ENCODE peak calls at places on chromosomes 7 and 10, in four cellular contexts. One of them, this sample, is unnamed.
A peak's percentile ranks its signal among the peaks of the same experiment; 100 is the strongest.

GRCh38 chr10:92082583-92083280 is 159.2 kb downstream of the BTAF1 start:
- DNase-seq in brain microvascular endothelial cell: no peak
- DNase-seq in left ventricle myocardium inferior: no peak
- DNase-seq in esophagus squamous epithelium: no peak
- DNase-seq in this sample: no peak

GRCh38 chr10:26432938-26433337 is 5.2 kb upstream of the APBB1IP start:
- DNase-seq in brain microvascular endothelial cell: no peak
- DNase-seq in left ventricle myocardium inferior: no peak
- DNase-seq in esophagus squamous epithelium: no peak
- DNase-seq in this sample: no peak

GRCh38 chr10:11813855-11814557 is 9.2 kb upstream of the PROSER2 start:
- DNase-seq in brain microvascular endothelial cell: no peak
- DNase-seq in left ventricle myocardium inferior: no peak
- DNase-seq in esophagus squamous epithelium: no peak
- DNase-seq in this sample: no peak

GRCh38 chr10:11856089-11856488 is 32.9 kb downstream of the PROSER2 start:
- DNase-seq in brain microvascular endothelial cell: no peak
- DNase-seq in left ventricle myocardium inferior: no peak
- DNase-seq in esophagus squamous epithelium: no peak
- DNase-seq in this sample: no peak

GRCh38 chr10:784759-785538 is 95.5 kb upstream of the DIP2C start:
- DNase-seq in brain microvascular endothelial cell: peak; percentile 85
- DNase-seq in left ventricle myocardium inferior: peak; percentile 42
- DNase-seq in esophagus squamous epithelium: no peak
- DNase-seq in this sample: peak; percentile 21

GRCh38 chr7:101121996-101122932 is 4.6 kb upstream of the SERPINE1 start:
- DNase-seq in brain microvascular endothelial cell: peak; percentile 98
- DNase-seq in left ventricle myocardium inferior: peak; percentile 75
- DNase-seq in esophagus squamous epithelium: no peak
- DNase-seq in this sample: peak; percentile 92

GRCh38 chr7:106895246-106895864 is 30.3 kb downstream of the PIK3CG start:
- DNase-seq in brain microvascular endothelial cell: no peak
- DNase-seq in left ventricle myocardium inferior: no peak
- DNase-seq in esophagus squamous epithelium: no peak
- DNase-seq in this sample: no peak

GRCh38 chr7:87875151-87876039 is 765 bp downstream of the SLC25A40 start:
- DNase-seq in brain microvascular endothelial cell: no peak
- DNase-seq in left ventricle myocardium inferior: peak; percentile 31
- DNase-seq in esophagus squamous epithelium: no peak
- DNase-seq in this sample: no peak

GRCh38 chr7:67551027-67551426 is 554.4 kb downstream of the TYW1 start:
- DNase-seq in brain microvascular endothelial cell: no peak
- DNase-seq in left ventricle myocardium inferior: peak; percentile 18
- DNase-seq in esophagus squamous epithelium: no peak
- DNase-seq in this sample: no peak

GRCh38 chr7:73645643-73646182 is 21.4 kb upstream of the MLXIPL start:
- DNase-seq in brain microvascular endothelial cell: no peak
- DNase-seq in left ventricle myocardium inferior: no peak
- DNase-seq in esophagus squamous epithelium: no peak
- DNase-seq in this sample: no peak

GRCh38 chr10:25907247-25907646 is 26.8 kb upstream of the MYO3A start:
- DNase-seq in brain microvascular endothelial cell: no peak
- DNase-seq in left ventricle myocardium inferior: no peak
- DNase-seq in esophagus squamous epithelium: no peak
- DNase-seq in this sample: no peak

GRCh38 chr7:105337529-105337928 is 51.2 kb downstream of the SRPK2 start:
- DNase-seq in brain microvascular endothelial cell: no peak
- DNase-seq in left ventricle myocardium inferior: no peak
- DNase-seq in esophagus squamous epithelium: no peak
- DNase-seq in this sample: no peak

GRCh38 chr10:48555310-48556042 is 49.4 kb downstream of the ARHGAP22 start:
- DNase-seq in brain microvascular endothelial cell: no peak
- DNase-seq in left ventricle myocardium inferior: no peak
- DNase-seq in esophagus squamous epithelium: no peak
- DNase-seq in this sample: no peak

GRCh38 chr10:97333351-97333600 is 1.3 kb downstream of the FRAT2 start:
- DNase-seq in brain microvascular endothelial cell: no peak
- DNase-seq in left ventricle myocardium inferior: no peak
- DNase-seq in esophagus squamous epithelium: no peak
- DNase-seq in this sample: no peak

GRCh38 chr7:92669616-92670153 is 79.5 kb upstream of the FAM133B start:
- DNase-seq in brain microvascular endothelial cell: peak; percentile 34
- DNase-seq in left ventricle myocardium inferior: no peak
- DNase-seq in esophagus squamous epithelium: no peak
- DNase-seq in this sample: no peak

GRCh38 chr7:111356941-111357340 is 205.4 kb downstream of the IMMP2L start:
- DNase-seq in brain microvascular endothelial cell: no peak
- DNase-seq in left ventricle myocardium inferior: no peak
- DNase-seq in esophagus squamous epithelium: no peak
- DNase-seq in this sample: no peak

GRCh38 chr10:11270858-11271179 is 253.1 kb downstream of the CELF2 start:
- DNase-seq in brain microvascular endothelial cell: no peak
- DNase-seq in left ventricle myocardium inferior: no peak
- DNase-seq in esophagus squamous epithelium: no peak
- DNase-seq in this sample: no peak

GRCh38 chr7:41730668-41731067 is 27.8 kb upstream of the INHBA start:
- DNase-seq in brain microvascular endothelial cell: no peak
- DNase-seq in left ventricle myocardium inferior: no peak
- DNase-seq in esophagus squamous epithelium: no peak
- DNase-seq in this sample: no peak

GRCh38 chr7:46494026-46494425 is 573.0 kb upstream of the IGFBP3 start:
- DNase-seq in brain microvascular endothelial cell: peak; percentile 16
- DNase-seq in left ventricle myocardium inferior: no peak
- DNase-seq in esophagus squamous epithelium: no peak
- DNase-seq in this sample: no peak

GRCh38 chr7:46490406-46490805 is 569.3 kb upstream of the IGFBP3 start:
- DNase-seq in brain microvascular endothelial cell: no peak
- DNase-seq in left ventricle myocardium inferior: no peak
- DNase-seq in esophagus squamous epithelium: no peak
- DNase-seq in this sample: no peak

GRCh38 chr7:46494441-46494840 is 573.4 kb upstream of the IGFBP3 start:
- DNase-seq in brain microvascular endothelial cell: no peak
- DNase-seq in left ventricle myocardium inferior: no peak
- DNase-seq in esophagus squamous epithelium: no peak
- DNase-seq in this sample: no peak

GRCh38 chr7:46492460-46492859 is 571.4 kb upstream of the IGFBP3 start:
- DNase-seq in brain microvascular endothelial cell: no peak
- DNase-seq in left ventricle myocardium inferior: no peak
- DNase-seq in esophagus squamous epithelium: no peak
- DNase-seq in this sample: no peak

GRCh38 chr7:46493196-46493595 is 572.1 kb upstream of the IGFBP3 start:
- DNase-seq in brain microvascular endothelial cell: no peak
- DNase-seq in left ventricle myocardium inferior: no peak
- DNase-seq in esophagus squamous epithelium: no peak
- DNase-seq in this sample: no peak
- TF ChIP-seq CTCF in brain microvascular endothelial cell: peak; percentile 29
- TF ChIP-seq CTCF in left ventricle myocardium inferior: peak; percentile 16
- TF ChIP-seq CTCF in esophagus squamous epithelium: no peak
- TF ChIP-seq CTCF in this sample: no peak

GRCh38 chr7:121329460-121330052 is 756 bp downstream of the WNT16 start:
- DNase-seq in brain microvascular endothelial cell: no peak
- DNase-seq in left ventricle myocardium inferior: no peak
- DNase-seq in esophagus squamous epithelium: no peak
- DNase-seq in this sample: no peak
- H3K4me3 ChIP-seq in brain microvascular endothelial cell: peak overlapping the region; percentile 64
- H3K4me3 ChIP-seq in left ventricle myocardium inferior: peak overlapping the region; percentile 62
- H3K4me3 ChIP-seq in esophagus squamous epithelium: peak overlapping the region; percentile 60
- H3K4me3 ChIP-seq in this sample: peak overlapping the region; percentile 45

DNA sequence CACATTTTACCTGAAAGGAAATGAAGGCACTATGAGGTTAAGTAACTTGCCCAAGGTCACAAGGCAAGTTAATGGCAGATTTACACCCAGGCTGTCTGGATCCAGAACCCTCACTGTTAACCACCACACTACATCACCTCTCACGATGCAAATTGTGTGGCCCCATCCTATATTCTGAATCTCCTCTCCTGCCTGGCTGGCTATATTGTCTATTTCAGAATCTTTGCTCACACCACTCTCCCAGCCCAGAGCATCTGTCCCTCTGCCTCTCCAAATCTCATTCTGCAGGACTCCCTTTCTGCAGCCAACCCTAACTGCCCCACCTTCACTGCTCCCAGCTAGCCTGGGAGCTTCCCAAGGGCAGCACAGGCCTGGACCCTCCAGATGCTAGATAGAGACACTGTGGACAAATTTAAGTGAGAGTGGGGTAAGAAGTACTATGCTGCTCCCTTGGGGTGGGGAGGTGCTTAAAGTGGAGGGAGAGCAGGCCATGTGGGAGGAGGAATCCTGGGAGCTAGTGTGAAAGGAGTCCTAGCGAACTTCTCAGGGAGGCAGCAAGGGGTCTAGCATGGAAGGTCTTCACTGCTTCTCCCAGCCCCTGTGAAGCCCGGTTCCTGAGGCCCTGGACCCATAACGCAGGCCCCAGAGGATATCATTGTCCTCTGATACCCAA is 786 bp downstream of the CUEDC2 start:
- DNase-seq in brain microvascular endothelial cell: no peak
- DNase-seq in left ventricle myocardium inferior: no peak
- DNase-seq in esophagus squamous epithelium: no peak
- DNase-seq in this sample: no peak
- TF ChIP-seq CTCF in brain microvascular endothelial cell: peak; percentile 11
- TF ChIP-seq CTCF in left ventricle myocardium inferior: no peak
- TF ChIP-seq CTCF in esophagus squamous epithelium: no peak
- TF ChIP-seq CTCF in this sample: no peak

GRCh38 chr10:32409741-32410140 is 36.2 kb upstream of the CCDC7 start:
- DNase-seq in brain microvascular endothelial cell: no peak
- DNase-seq in left ventricle myocardium inferior: no peak
- DNase-seq in esophagus squamous epithelium: no peak
- DNase-seq in this sample: no peak

GRCh38 chr10:32411797-32412498 is 34.0 kb upstream of the CCDC7 start:
- DNase-seq in brain microvascular endothelial cell: no peak
- DNase-seq in left ventricle myocardium inferior: no peak
- DNase-seq in esophagus squamous epithelium: no peak
- DNase-seq in this sample: no peak

GRCh38 chr10:32412499-32412853 is 33.5 kb upstream of the CCDC7 start:
- DNase-seq in brain microvascular endothelial cell: peak; percentile 33
- DNase-seq in left ventricle myocardium inferior: no peak
- DNase-seq in esophagus squamous epithelium: no peak
- DNase-seq in this sample: peak; percentile 51

GRCh38 chr10:32410569-32410968 is 35.4 kb upstream of the CCDC7 start:
- DNase-seq in brain microvascular endothelial cell: no peak
- DNase-seq in left ventricle myocardium inferior: no peak
- DNase-seq in esophagus squamous epithelium: no peak
- DNase-seq in this sample: no peak

DNA sequence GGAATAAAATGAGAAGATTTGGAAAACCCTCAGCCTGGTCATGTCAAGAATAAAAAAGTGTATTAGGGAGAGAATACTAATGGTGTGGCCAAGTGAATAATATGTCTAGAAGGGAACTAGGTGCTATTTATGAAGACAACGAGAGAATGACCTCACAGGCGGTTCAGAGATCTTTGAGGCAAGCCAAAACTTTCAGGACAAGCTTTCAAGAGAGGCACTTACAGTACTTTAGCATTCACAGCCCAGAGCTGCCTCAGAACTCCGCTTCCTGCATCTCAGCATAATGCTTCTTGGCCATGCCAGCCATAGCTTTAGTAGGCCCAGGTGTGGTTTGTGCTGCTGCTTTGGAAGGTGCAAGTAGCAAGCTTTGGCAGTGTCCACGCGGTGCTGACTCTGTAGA is 37.2 kb upstream of the CCDC7 start:
- DNase-seq in brain microvascular endothelial cell: no peak
- DNase-seq in left ventricle myocardium inferior: no peak
- DNase-seq in esophagus squamous epithelium: no peak
- DNase-seq in this sample: no peak
- H3K4me3 ChIP-seq in brain microvascular endothelial cell: no peak overlapping the region
- H3K4me3 ChIP-seq in left ventricle myocardium inferior: no peak overlapping the region
- H3K4me3 ChIP-seq in esophagus squamous epithelium: no peak overlapping the region
- H3K4me3 ChIP-seq in this sample: no peak overlapping the region

GRCh38 chr7:39733881-39734571 is 110.7 kb downstream of the RALA start:
- DNase-seq in brain microvascular endothelial cell: peak; percentile 80
- DNase-seq in left ventricle myocardium inferior: no peak
- DNase-seq in esophagus squamous epithelium: no peak
- DNase-seq in this sample: peak; percentile 85
- TF ChIP-seq CTCF in brain microvascular endothelial cell: no peak
- TF ChIP-seq CTCF in left ventricle myocardium inferior: no peak
- TF ChIP-seq CTCF in esophagus squamous epithelium: no peak
- TF ChIP-seq CTCF in this sample: no peak

DNA sequence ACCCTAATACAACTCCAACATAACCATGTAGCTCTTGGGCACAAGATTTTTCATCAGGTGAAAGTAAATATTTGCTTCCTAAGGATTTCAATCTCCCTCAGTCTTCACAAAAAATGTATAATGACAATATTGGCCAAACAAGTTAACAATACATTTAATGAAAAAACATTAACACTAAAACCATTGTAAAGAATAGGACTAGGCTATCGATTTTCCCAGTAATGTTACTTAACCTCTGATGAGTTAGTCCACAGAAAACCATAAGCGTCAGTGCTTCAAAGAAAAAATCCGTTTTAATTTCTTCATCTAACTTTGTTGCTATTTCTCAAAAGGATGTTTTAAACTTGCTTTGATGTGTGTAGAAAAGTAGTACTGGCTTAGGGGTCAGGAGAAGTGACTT is 1.2 kb downstream of the ZNF33B start:
- DNase-seq in brain microvascular endothelial cell: no peak
- DNase-seq in left ventricle myocardium inferior: no peak
- DNase-seq in esophagus squamous epithelium: no peak
- DNase-seq in this sample: no peak
- H3K4me3 ChIP-seq in brain microvascular endothelial cell: no peak overlapping the region
- H3K4me3 ChIP-seq in left ventricle myocardium inferior: no peak overlapping the region
- H3K4me3 ChIP-seq in esophagus squamous epithelium: peak overlapping the region; percentile 84
- H3K4me3 ChIP-seq in this sample: peak overlapping the region; percentile 64

DNA sequence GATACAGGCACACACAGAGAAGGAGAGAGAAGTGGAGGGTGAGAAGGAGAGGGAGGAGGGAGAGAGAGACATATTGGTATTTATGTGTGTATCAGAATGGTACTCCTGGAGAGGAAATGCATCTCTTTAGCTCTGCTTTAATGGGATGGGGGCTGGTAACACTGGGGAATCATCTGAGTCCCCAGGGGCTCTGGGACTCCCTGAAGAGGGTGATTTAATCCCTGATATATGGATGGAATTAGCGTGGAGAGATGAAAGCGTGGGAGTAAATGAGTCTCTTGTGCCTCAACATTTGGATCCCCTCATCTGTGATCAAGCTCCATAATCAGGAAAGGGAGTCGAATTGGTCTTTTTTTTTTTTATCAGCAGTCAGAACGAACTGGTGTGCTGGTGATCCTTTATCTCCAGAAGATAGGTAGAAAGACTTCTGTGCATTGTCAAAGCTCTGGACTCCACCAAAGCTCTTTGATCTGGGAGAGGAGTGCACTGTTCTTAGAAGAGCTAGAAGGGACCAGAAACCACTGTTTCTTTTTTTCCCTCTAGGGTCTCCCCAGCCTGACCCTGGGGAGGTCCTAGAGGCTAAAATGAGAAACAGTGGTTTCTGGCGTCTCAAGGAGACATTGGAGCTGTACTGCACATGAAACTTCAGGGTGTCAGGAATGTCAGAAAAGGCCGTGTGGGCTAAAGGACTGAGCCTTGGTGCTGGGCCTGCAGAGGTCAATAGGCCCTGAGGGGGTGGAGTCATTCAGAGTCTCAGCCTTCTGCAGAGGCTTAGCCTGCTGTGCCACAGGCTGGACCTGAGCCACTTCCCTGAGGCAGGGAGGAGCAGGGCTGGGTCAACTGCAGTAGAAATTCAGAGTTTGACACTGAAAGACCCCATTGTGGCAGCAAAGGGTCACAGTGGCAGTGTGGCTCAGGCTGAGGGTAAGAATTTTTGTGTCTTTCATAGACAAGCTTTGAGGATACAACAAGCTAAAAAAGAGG is 234.4 kb upstream of the SLC26A5 start:
- DNase-seq in brain microvascular endothelial cell: no peak
- DNase-seq in left ventricle myocardium inferior: no peak
- DNase-seq in esophagus squamous epithelium: no peak
- DNase-seq in this sample: no peak
- TF ChIP-seq CTCF in brain microvascular endothelial cell: no peak
- TF ChIP-seq CTCF in left ventricle myocardium inferior: no peak
- TF ChIP-seq CTCF in esophagus squamous epithelium: no peak
- TF ChIP-seq CTCF in this sample: no peak